ENCODE peak calls at places on chromosomes 16 and 17, in nine cellular contexts. One of them, this sample, is unnamed.

GRCh38 chr16:31709181-31709580 is 164.4 kb upstream of the ZNF267 start:
- DNase-seq in neural crest cell: no peak
- DNase-seq in heart right ventricle: no peak
- DNase-seq in PC-9: no peak
- DNase-seq in AG09319: no peak
- DNase-seq in neural progenitor cell: no peak
- DNase-seq in WTC11: no peak
- DNase-seq in natural killer cell: no peak
- DNase-seq in fibroblast of mammary gland: no peak
- DNase-seq in this sample: no peak

GRCh38 chr17:2874211-2874686 is 78.0 kb downstream of the RAP1GAP2 start:
- DNase-seq in PC-9: no peak
- DNase-seq in heart right ventricle: no peak
- DNase-seq in AG09319: no peak
- DNase-seq in WTC11: peak
- DNase-seq in natural killer cell: no peak
- DNase-seq in fibroblast of mammary gland: no peak
- DNase-seq in neural crest cell: no peak
- DNase-seq in neural progenitor cell: peak
- DNase-seq in this sample: no peak

GRCh38 chr16:67406111-67406593 is 10.1 kb downstream of the ZDHHC1 start:
- DNase-seq in fibroblast of mammary gland: peak
- DNase-seq in PC-9: no peak
- DNase-seq in neural crest cell: no peak
- DNase-seq in WTC11: no peak
- DNase-seq in heart right ventricle: peak
- DNase-seq in neural progenitor cell: no peak
- DNase-seq in AG09319: no peak
- DNase-seq in natural killer cell: no peak
- DNase-seq in this sample: no peak

GRCh38 chr17:32477220-32477619 is 9.6 kb upstream of the CDK5R1 start:
- DNase-seq in AG09319: no peak
- DNase-seq in WTC11: no peak
- DNase-seq in neural crest cell: no peak
- DNase-seq in natural killer cell: no peak
- DNase-seq in neural progenitor cell: no peak
- DNase-seq in PC-9: no peak
- DNase-seq in fibroblast of mammary gland: no peak
- DNase-seq in heart right ventricle: no peak
- DNase-seq in this sample: no peak

GRCh38 chr17:46020023-46020735 is 21.1 kb downstream of the STH start:
- DNase-seq in neural crest cell: no peak
- DNase-seq in neural progenitor cell: no peak
- DNase-seq in WTC11: no peak
- DNase-seq in fibroblast of mammary gland: no peak
- DNase-seq in AG09319: no peak
- DNase-seq in heart right ventricle: no peak
- DNase-seq in PC-9: no peak
- DNase-seq in natural killer cell: peak
- DNase-seq in this sample: no peak

GRCh38 chr16:85767569-85767968 is 16.7 kb upstream of the C16orf74 start:
- DNase-seq in neural progenitor cell: no peak
- DNase-seq in natural killer cell: no peak
- DNase-seq in AG09319: no peak
- DNase-seq in neural crest cell: no peak
- DNase-seq in PC-9: peak
- DNase-seq in WTC11: no peak
- DNase-seq in heart right ventricle: no peak
- DNase-seq in fibroblast of mammary gland: peak
- DNase-seq in this sample: peak

GRCh38 chr17:81163703-81164413 is 1.4 kb upstream of the PVALEF start:
- DNase-seq in natural killer cell: no peak
- DNase-seq in neural crest cell: no peak
- DNase-seq in PC-9: no peak
- DNase-seq in WTC11: no peak
- DNase-seq in neural progenitor cell: no peak
- DNase-seq in heart right ventricle: no peak
- DNase-seq in fibroblast of mammary gland: no peak
- DNase-seq in AG09319: no peak
- DNase-seq in this sample: no peak

GRCh38 chr16:69812213-69813014 is 50.3 kb downstream of the WWP2 start:
- DNase-seq in natural killer cell: no peak
- DNase-seq in PC-9: no peak
- DNase-seq in AG09319: no peak
- DNase-seq in neural crest cell: no peak
- DNase-seq in neural progenitor cell: no peak
- DNase-seq in fibroblast of mammary gland: peak
- DNase-seq in heart right ventricle: no peak
- DNase-seq in WTC11: no peak
- DNase-seq in this sample: no peak

GRCh38 chr17:66633322-66633965 is 201.5 kb upstream of the CACNG5 start:
- DNase-seq in fibroblast of mammary gland: peak
- DNase-seq in WTC11: no peak
- DNase-seq in neural progenitor cell: no peak
- DNase-seq in AG09319: no peak
- DNase-seq in neural crest cell: no peak
- DNase-seq in natural killer cell: no peak
- DNase-seq in PC-9: no peak
- DNase-seq in heart right ventricle: no peak
- DNase-seq in this sample: no peak

GRCh38 chr17:32828822-32829221 is 48.1 kb downstream of the MYO1D start:
- DNase-seq in neural progenitor cell: no peak
- DNase-seq in PC-9: no peak
- DNase-seq in heart right ventricle: no peak
- DNase-seq in WTC11: no peak
- DNase-seq in fibroblast of mammary gland: peak
- DNase-seq in AG09319: no peak
- DNase-seq in natural killer cell: no peak
- DNase-seq in neural crest cell: no peak
- DNase-seq in this sample: no peak

GRCh38 chr17:17479209-17479608 is 2.4 kb downstream of the MED9 start:
- DNase-seq in fibroblast of mammary gland: peak
- DNase-seq in neural progenitor cell: no peak
- DNase-seq in heart right ventricle: no peak
- DNase-seq in neural crest cell: no peak
- DNase-seq in AG09319: no peak
- DNase-seq in PC-9: no peak
- DNase-seq in natural killer cell: no peak
- DNase-seq in WTC11: no peak
- DNase-seq in this sample: no peak

GRCh38 chr16:56715128-56715527 is 14.8 kb upstream of the NUP93 start:
- DNase-seq in neural progenitor cell: no peak
- DNase-seq in WTC11: no peak
- DNase-seq in fibroblast of mammary gland: no peak
- DNase-seq in PC-9: no peak
- DNase-seq in heart right ventricle: no peak
- DNase-seq in natural killer cell: no peak
- DNase-seq in AG09319: no peak
- DNase-seq in neural crest cell: no peak
- DNase-seq in this sample: no peak

GRCh38 chr17:7559307-7560171 is 989 bp downstream of the TNFSF13 start:
- DNase-seq in AG09319: no peak
- DNase-seq in PC-9: no peak
- DNase-seq in natural killer cell: no peak
- DNase-seq in heart right ventricle: no peak
- DNase-seq in fibroblast of mammary gland: no peak
- DNase-seq in neural crest cell: no peak
- DNase-seq in neural progenitor cell: no peak
- DNase-seq in WTC11: no peak
- DNase-seq in this sample: peak
- TF ChIP-seq CTCF in AG09319: no peak
- TF ChIP-seq CTCF in PC-9: no peak
- TF ChIP-seq CTCF in natural killer cell: no peak
- TF ChIP-seq CTCF in heart right ventricle: no peak
- TF ChIP-seq CTCF in fibroblast of mammary gland: no peak
- TF ChIP-seq CTCF in neural crest cell: no peak
- TF ChIP-seq CTCF in neural progenitor cell: no peak
- TF ChIP-seq CTCF in WTC11: no peak
- TF ChIP-seq CTCF in this sample: no peak

DNA sequence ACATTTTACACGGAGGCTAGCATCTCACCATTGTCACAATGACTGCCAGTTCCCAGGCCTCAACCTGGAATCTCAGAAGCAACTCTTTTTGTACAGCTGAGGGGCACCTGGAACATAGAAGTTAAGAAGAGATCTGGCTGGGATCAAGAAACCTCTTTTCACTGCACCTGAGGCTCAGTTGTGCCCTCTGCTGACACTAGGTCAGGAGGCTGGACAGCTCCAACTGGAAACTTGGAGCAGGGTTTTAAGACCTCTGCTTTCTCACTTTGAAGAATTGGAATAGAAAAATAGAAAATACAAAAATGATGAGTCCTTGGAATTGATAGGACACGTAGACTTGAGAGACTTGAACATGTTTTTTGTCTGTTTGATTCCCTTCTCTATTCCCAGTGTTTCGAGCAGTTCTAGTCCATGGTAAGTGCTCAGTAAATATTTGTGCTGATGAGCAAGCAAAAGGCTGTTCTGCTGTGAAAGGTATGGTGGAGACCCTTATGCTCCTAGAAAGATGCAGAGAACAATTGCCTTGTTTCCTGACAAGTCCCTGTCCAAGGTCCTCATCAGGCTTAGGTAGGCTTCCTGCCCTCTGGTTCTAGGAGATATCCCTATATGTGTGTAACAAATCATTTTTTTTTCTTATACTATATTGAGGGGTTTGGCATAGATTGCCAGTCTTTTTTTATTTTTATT is 13.6 kb upstream of the PPM1D start:
- DNase-seq in AG09319: no peak
- DNase-seq in WTC11: peak
- DNase-seq in fibroblast of mammary gland: no peak
- DNase-seq in neural crest cell: no peak
- DNase-seq in heart right ventricle: no peak
- DNase-seq in neural progenitor cell: peak
- DNase-seq in PC-9: peak
- DNase-seq in natural killer cell: no peak
- DNase-seq in this sample: peak
- TF ChIP-seq CTCF in AG09319: peak
- TF ChIP-seq CTCF in WTC11: no peak
- TF ChIP-seq CTCF in fibroblast of mammary gland: peak
- TF ChIP-seq CTCF in neural crest cell: no peak
- TF ChIP-seq CTCF in heart right ventricle: peak
- TF ChIP-seq CTCF in neural progenitor cell: peak
- TF ChIP-seq CTCF in PC-9: peak
- TF ChIP-seq CTCF in natural killer cell: no peak
- TF ChIP-seq CTCF in this sample: peak

DNA sequence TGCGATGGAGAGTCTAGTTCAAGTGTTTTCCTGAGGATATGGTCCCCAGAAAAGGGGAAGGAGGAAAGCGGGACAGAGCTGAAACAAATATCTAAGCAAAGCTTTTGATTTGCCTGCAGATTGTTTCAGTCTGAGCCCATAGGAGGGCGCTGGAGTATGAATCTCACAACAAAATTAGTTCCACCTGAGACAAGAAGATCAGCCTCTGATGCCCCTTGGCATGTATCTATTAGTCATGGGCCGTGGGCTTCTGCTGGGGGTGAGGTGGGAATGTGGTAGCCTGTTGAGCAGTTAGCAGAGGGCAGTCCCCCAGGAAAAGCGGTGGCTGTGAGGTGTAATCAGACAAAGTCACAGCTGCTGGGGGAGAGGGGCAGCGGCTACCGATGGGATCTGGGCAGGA is 446.9 kb downstream of the CA10 start:
- DNase-seq in heart right ventricle: no peak
- DNase-seq in AG09319: no peak
- DNase-seq in neural crest cell: no peak
- DNase-seq in WTC11: peak
- DNase-seq in neural progenitor cell: peak
- DNase-seq in fibroblast of mammary gland: no peak
- DNase-seq in natural killer cell: no peak
- DNase-seq in PC-9: no peak
- DNase-seq in this sample: no peak
- TF ChIP-seq CTCF in heart right ventricle: no peak
- TF ChIP-seq CTCF in AG09319: no peak
- TF ChIP-seq CTCF in neural crest cell: no peak
- TF ChIP-seq CTCF in WTC11: no peak
- TF ChIP-seq CTCF in neural progenitor cell: peak
- TF ChIP-seq CTCF in fibroblast of mammary gland: no peak
- TF ChIP-seq CTCF in natural killer cell: no peak
- TF ChIP-seq CTCF in PC-9: no peak
- TF ChIP-seq CTCF in this sample: no peak

DNA sequence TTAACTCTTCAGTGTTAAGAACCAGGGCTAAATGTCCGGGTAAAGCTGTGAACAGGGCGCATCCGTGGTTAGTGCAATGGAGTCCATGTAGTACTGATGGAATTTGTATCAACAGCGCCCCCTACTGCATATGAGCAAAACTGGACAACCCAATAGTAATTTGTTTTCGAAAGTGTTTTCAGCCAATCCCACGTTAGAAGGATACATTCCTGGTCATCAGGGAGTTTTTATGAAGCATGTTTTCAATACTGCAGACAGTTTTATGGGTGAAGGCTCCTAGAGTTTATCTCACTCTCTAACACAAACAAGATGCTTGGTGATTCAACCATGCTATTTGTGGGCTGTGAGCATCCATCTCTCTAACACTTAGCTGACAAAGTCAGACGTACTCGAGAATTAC is 46.6 kb upstream of the HNF1B start:
- DNase-seq in fibroblast of mammary gland: peak
- DNase-seq in AG09319: peak
- DNase-seq in neural progenitor cell: peak
- DNase-seq in heart right ventricle: no peak
- DNase-seq in WTC11: peak
- DNase-seq in PC-9: no peak
- DNase-seq in natural killer cell: no peak
- DNase-seq in neural crest cell: no peak
- DNase-seq in this sample: peak
- TF ChIP-seq CTCF in fibroblast of mammary gland: peak
- TF ChIP-seq CTCF in AG09319: peak
- TF ChIP-seq CTCF in neural progenitor cell: peak
- TF ChIP-seq CTCF in heart right ventricle: peak
- TF ChIP-seq CTCF in WTC11: peak
- TF ChIP-seq CTCF in PC-9: peak
- TF ChIP-seq CTCF in natural killer cell: peak
- TF ChIP-seq CTCF in neural crest cell: peak
- TF ChIP-seq CTCF in this sample: peak

GRCh38 chr17:28727727-28728363 is 743 bp upstream of the NEK8 start:
- DNase-seq in heart right ventricle: peak
- DNase-seq in neural crest cell: peak
- DNase-seq in WTC11: peak
- DNase-seq in fibroblast of mammary gland: no peak
- DNase-seq in AG09319: no peak
- DNase-seq in neural progenitor cell: peak
- DNase-seq in PC-9: peak
- DNase-seq in natural killer cell: peak
- DNase-seq in this sample: peak
- TF ChIP-seq CTCF in heart right ventricle: no peak
- TF ChIP-seq CTCF in neural crest cell: peak
- TF ChIP-seq CTCF in WTC11: no peak
- TF ChIP-seq CTCF in fibroblast of mammary gland: peak
- TF ChIP-seq CTCF in AG09319: peak
- TF ChIP-seq CTCF in neural progenitor cell: peak
- TF ChIP-seq CTCF in PC-9: peak
- TF ChIP-seq CTCF in natural killer cell: peak
- TF ChIP-seq CTCF in this sample: no peak

DNA sequence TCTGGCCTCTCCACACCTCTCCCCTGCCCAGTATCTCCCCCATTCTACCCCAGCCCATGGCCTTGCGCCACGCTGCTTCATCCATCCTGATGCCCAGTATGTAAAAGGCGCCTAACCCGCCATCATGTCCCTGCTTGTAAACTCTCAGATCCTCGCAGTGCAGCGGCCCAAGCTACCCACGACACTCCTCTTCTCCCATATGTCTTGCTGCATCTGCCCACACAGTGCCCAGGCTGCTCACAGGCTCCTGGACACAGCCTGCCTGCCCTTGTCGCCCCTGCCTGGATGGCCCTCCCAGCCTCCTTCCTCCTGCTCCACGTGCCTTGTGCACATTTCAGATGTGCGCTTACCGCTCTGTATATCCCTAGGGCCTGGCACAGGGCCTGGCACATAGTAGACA is 129.0 kb downstream of the CLEC16A start:
- DNase-seq in heart right ventricle: no peak
- DNase-seq in PC-9: no peak
- DNase-seq in neural crest cell: no peak
- DNase-seq in fibroblast of mammary gland: no peak
- DNase-seq in WTC11: no peak
- DNase-seq in AG09319: no peak
- DNase-seq in natural killer cell: no peak
- DNase-seq in neural progenitor cell: no peak
- DNase-seq in this sample: no peak
- TF ChIP-seq CTCF in heart right ventricle: no peak
- TF ChIP-seq CTCF in PC-9: no peak
- TF ChIP-seq CTCF in neural crest cell: no peak
- TF ChIP-seq CTCF in fibroblast of mammary gland: no peak
- TF ChIP-seq CTCF in WTC11: no peak
- TF ChIP-seq CTCF in AG09319: no peak
- TF ChIP-seq CTCF in natural killer cell: no peak
- TF ChIP-seq CTCF in neural progenitor cell: no peak
- TF ChIP-seq CTCF in this sample: no peak

This sample was measured in MCF 10A.